ENCODE peak calls at places on chromosome 3, in ten cellular contexts. Z is stomach, G is bronchial epithelial cell, W is MCF 10A, A is pancreas, L is PC-3, O is MM.1S, P is HCT116, U is IMR-90, H is ovary. X is an unnamed sample.

GRCh38 chr3:12125772-12126171 is 32.9 kb downstream of the TIMP4 start:
- DNase-seq in L (no peak), U (no peak), A (no peak), Z (no peak), W (no peak), H (no peak), P (no peak), O (no peak), G (no peak), X (no peak)

GRCh38 chr3:13229291-13229949 is 156.2 kb upstream of the IQSEC1 start:
- DNase-seq in Z (no peak), W (peak), L (peak), H (no peak), U (peak), G (peak), O (peak), P (peak), A (no peak), X (peak)

GRCh38 chr3:160869825-160870224 is 113.8 kb downstream of the PPM1L start:
- DNase-seq in O (no peak), W (peak), L (peak), U (no peak), H (no peak), G (peak), Z (no peak), P (no peak), A (peak), X (no peak)

GRCh38 chr3:175672119-175672689 is 813.1 kb downstream of the NAALADL2 start:
- DNase-seq in A (no peak), O (no peak), U (peak), W (peak), H (no peak), G (no peak), P (no peak), Z (no peak), L (peak), X (no peak)

GRCh38 chr3:135248217-135248616 is 453.2 kb downstream of the EPHB1 start:
- DNase-seq in G (no peak), O (no peak), P (no peak), H (no peak), U (no peak), A (no peak), Z (no peak), L (no peak), W (no peak), X (no peak)

GRCh38 chr3:29420106-29420505 is 139.2 kb downstream of the RBMS3 start:
- DNase-seq in Z (no peak), A (no peak), G (no peak), L (no peak), H (no peak), W (no peak), P (no peak), O (no peak), U (peak), X (no peak)

GRCh38 chr3:39166134-39166710 is 12.8 kb upstream of the CSRNP1 start:
- DNase-seq in L (peak), P (no peak), Z (no peak), U (peak), G (peak), W (peak), O (no peak), A (peak), H (no peak), X (no peak)

GRCh38 chr3:124248471-124249028 is 256.6 kb upstream of the ROPN1 start:
- DNase-seq in A (no peak), O (no peak), W (peak), U (peak), L (peak), Z (peak), H (no peak), P (no peak), G (peak), X (no peak)

GRCh38 chr3:40129510-40129909 is 180.0 kb upstream of the EIF1B start:
- DNase-seq in Z (no peak), G (no peak), U (no peak), H (no peak), W (no peak), O (no peak), P (no peak), A (no peak), L (no peak), X (no peak)

GRCh38 chr3:178170698-178171535 is 365.3 kb upstream of the KCNMB2 start:
- DNase-seq in H (no peak), G (peak), Z (no peak), P (no peak), O (no peak), U (peak), L (peak), A (no peak), W (peak), X (no peak)

GRCh38 chr3:177190701-177191100 is 6.6 kb downstream of the TBL1XR1 start:
- DNase-seq in L (no peak), Z (no peak), O (no peak), G (no peak), H (no peak), U (no peak), W (no peak), A (no peak), P (no peak), X (no peak)

GRCh38 chr3:111321786-111322185 is 220.2 kb upstream of the CD96 start:
- DNase-seq in W (peak), P (no peak), U (no peak), A (no peak), H (no peak), Z (no peak), G (no peak), L (peak), O (no peak), X (no peak)

GRCh38 chr3:50127251-50127671 is 27.9 kb upstream of the SEMA3F start:
- DNase-seq in A (no peak), U (peak), H (no peak), P (no peak), O (no peak), W (no peak), L (no peak), G (no peak), Z (peak), X (no peak)

GRCh38 chr3:120645083-120645800 is 36.8 kb downstream of the HGD start:
- DNase-seq in O (no peak), G (no peak), H (no peak), P (no peak), U (peak), Z (no peak), A (no peak), L (no peak), W (no peak), X (no peak)

GRCh38 chr3:42683875-42684593 is 1.3 kb upstream of the KLHL40 start:
- DNase-seq in G (peak), L (peak), H (peak), P (peak), Z (peak), U (peak), A (peak), W (peak), O (peak), X (no peak)

GRCh38 chr3:409011-409410 is 212.4 kb downstream of the CHL1 start:
- DNase-seq in G (no peak), W (no peak), H (no peak), U (no peak), P (no peak), O (no peak), Z (no peak), L (no peak), A (no peak), X (no peak)

GRCh38 chr3:135215516-135215915 is 420.5 kb downstream of the EPHB1 start:
- DNase-seq in A (no peak), O (no peak), U (no peak), L (no peak), H (no peak), Z (no peak), W (peak), G (peak), P (no peak), X (no peak)

GRCh38 chr3:188085596-188086560 is 68.1 kb upstream of the LPP start:
- DNase-seq in Z (no peak), A (no peak), H (no peak), L (no peak), W (no peak), U (no peak), O (peak), G (no peak), P (no peak), X (no peak)

GRCh38 chr3:90010341-90010740 is 902.9 kb downstream of the EPHA3 start:
- DNase-seq in U (peak), O (no peak), P (no peak), L (peak), A (no peak), Z (no peak), W (peak), H (no peak), G (peak), X (no peak)

GRCh38 chr3:38580450-38581382 is 68.8 kb downstream of the SCN5A start:
- DNase-seq in G (no peak), P (no peak), A (no peak), Z (peak), U (no peak), O (no peak), W (no peak), L (no peak), H (no peak), X (no peak)

GRCh38 chr3:72763751-72764440 is 84.3 kb downstream of the SHQ1 start:
- DNase-seq in L (no peak), A (no peak), U (no peak), W (no peak), Z (no peak), O (no peak), P (no peak), H (no peak), G (no peak), X (no peak)

GRCh38 chr3:48716508-48716981 is 476 bp downstream of the IP6K2 start:
- DNase-seq in L (no peak), O (peak), G (no peak), W (no peak), U (no peak), P (no peak), A (peak), Z (no peak), H (no peak), X (no peak)

GRCh38 chr3:120284702-120285507 is at the start of gene GPR156:
- DNase-seq in G (no peak), U (no peak), W (peak), L (peak), H (peak), Z (no peak), O (no peak), P (no peak), A (no peak), X (peak)

GRCh38 chr3:12442654-12443501 is 41.4 kb upstream of the TSEN2 start:
- DNase-seq in L (peak), Z (no peak), A (no peak), G (no peak), O (no peak), W (no peak), P (no peak), U (peak), H (no peak), X (no peak)

GRCh38 chr3:32841875-32842505 is 24.2 kb downstream of the TRIM71 start:
- DNase-seq in P (no peak), H (no peak), W (peak), L (peak), Z (no peak), O (no peak), A (no peak), U (no peak), G (peak), X (no peak)

GRCh38 chr3:127959041-127959440 is 44.0 kb downstream of the KBTBD12 start:
- DNase-seq in O (no peak), G (peak), U (no peak), W (no peak), L (peak), H (no peak), P (no peak), Z (no peak), A (no peak), X (no peak)

DNA sequence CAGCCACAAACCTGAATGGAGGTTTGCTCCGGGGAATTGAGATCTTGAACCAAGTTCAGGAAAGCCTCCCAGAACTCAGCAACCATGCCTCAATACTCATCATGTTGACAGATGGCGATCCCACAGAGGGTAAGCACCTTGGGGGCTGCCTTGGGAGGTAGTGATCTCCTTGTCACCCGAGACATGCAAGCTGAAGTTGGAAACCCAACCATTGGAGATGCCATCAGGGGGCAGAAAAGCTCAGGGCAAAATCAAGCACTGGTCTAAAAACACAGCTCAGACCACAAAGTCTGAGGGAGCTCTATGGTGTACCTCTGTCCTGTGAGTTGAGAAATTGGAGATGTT is 5.8 kb downstream of the ITIH1 start:
- DNase-seq in Z (no peak), W (no peak), O (no peak), U (no peak), G (no peak), L (no peak), A (no peak), P (no peak), H (peak), X (no peak)
- TF ChIP-seq CTCF in Z (no peak), W (no peak), O (no peak), U (no peak), G (no peak), L (no peak), A (no peak), P (no peak), H (no peak), X (no peak)

GRCh38 chr3:46585799-46586693 is 19.9 kb upstream of the LRRC2 start:
- DNase-seq in G (no peak), P (no peak), A (peak), H (no peak), U (no peak), L (no peak), W (no peak), Z (no peak), O (no peak), X (no peak)
- TF ChIP-seq CTCF in G (no peak), P (no peak), A (no peak), H (no peak), U (no peak), L (no peak), W (no peak), Z (no peak), O (no peak), X (no peak)

DNA sequence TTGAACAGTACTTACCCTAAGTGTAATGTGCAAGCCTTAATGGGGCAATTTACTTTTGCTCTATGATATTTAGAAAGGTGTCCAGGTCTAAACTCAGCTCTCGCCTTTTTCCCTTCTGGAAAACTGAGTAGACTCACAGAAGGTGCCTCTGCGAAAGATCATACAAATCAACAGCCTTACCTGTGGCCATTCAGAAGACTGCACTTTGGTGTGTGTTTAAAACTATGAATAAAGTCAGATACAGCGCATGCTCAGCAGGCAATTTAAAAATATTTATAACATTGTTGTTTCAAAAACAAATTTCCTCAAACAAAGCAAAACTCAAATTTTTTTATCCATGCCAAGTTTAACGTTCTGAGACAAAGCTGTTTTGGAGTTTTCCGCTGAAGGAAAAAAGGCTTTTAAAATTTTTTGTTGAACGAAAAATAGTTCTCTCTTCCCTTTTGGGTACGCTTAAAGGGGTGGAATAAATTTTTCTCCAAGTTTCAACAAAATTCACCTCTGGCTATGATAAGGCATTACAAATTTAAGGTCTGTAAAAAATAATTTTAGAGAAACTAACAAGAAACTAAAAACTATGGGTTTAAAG is 156.3 kb downstream of the TIGIT start:
- DNase-seq in W (peak), G (peak), H (no peak), A (no peak), P (no peak), Z (no peak), O (no peak), U (no peak), L (no peak), X (no peak)
- TF ChIP-seq CTCF in W (no peak), G (no peak), H (peak), A (no peak), P (no peak), Z (no peak), O (no peak), U (no peak), L (no peak), X (no peak)

DNA sequence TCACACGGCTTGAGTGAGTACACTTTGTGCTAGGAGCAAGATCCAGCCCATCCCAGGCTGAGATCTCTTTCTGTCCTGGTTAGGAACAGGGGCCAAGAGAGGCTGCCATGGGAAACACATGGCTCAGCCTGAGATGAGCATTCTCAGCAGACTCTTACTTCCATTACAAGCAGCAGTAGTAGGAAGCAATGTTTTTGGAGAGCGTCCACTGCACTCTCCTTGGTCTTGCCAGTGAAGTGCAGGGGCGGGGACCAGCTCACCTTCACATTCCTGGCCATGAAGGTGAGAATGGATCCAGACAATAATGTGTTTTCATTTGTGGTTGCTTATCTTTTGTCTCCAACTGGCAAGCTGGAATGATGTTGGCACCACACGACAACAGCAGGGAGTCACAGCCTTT is 24.7 kb downstream of the ZNF80 start:
- DNase-seq in O (no peak), Z (no peak), L (no peak), H (no peak), W (no peak), P (no peak), A (no peak), G (no peak), U (no peak), X (no peak)
- TF ChIP-seq CTCF in O (no peak), Z (no peak), L (no peak), H (no peak), W (no peak), P (no peak), A (no peak), G (no peak), U (no peak), X (no peak)

GRCh38 chr3:192915306-192915705 is 2.4 kb downstream of the MB21D2 start:
- DNase-seq in L (peak), P (no peak), Z (no peak), G (peak), H (no peak), A (no peak), W (peak), O (peak), U (peak), X (peak)
- TF ChIP-seq CTCF in L (peak), P (peak), Z (no peak), G (no peak), H (no peak), A (no peak), W (peak), O (peak), U (peak), X (peak)

DNA sequence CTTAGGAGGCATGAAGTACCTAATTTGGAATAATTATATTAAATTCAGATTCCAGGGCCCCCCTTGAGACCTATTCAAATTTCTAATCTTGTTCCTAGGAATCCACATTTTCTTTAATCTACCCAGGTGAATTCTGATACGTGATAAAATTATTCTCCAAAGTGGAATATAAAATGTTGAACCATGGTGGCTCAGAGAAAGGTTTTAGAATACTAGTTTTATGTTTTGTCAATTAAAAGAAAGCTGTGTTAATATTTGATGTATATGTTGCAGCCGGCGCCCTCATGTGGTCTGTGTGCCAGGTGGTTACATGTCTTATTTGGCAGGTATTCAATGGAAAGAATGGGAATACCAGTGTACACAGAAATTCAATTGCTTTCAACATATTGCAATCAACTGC is 321.8 kb downstream of the FEZF2 start:
- DNase-seq in U (peak), L (no peak), P (peak), Z (peak), W (peak), H (no peak), G (peak), A (peak), O (no peak), X (no peak)
- TF ChIP-seq CTCF in U (peak), L (peak), P (peak), Z (no peak), W (peak), H (no peak), G (peak), A (no peak), O (peak), X (no peak)

DNA sequence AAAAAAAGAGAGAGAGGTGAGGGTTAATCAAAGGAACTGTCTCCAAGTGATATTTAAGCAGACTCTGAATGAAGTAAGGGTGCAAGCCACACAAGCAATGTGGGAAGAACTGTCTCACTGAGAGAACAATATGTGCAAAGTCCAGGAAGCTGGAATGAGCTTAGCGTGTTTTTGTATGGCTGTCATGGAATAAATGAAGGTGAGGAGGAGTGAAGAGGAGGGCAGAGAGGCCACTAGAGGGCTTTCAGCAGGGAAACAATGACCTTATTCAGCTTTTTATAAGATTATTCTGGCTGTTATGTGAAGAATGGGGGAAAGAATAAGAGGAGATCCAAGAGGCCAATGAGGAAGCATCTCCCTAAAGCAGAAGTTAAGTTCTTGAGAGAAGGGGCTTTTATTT is 86.9 kb upstream of the COL8A1 start:
- DNase-seq in O (no peak), G (no peak), A (no peak), W (no peak), P (no peak), L (no peak), H (no peak), U (no peak), Z (no peak), X (no peak)
- TF ChIP-seq CTCF in O (peak), G (peak), A (no peak), W (no peak), P (peak), L (peak), H (no peak), U (no peak), Z (no peak), X (no peak)